ENCODE peak calls at places on chromosome 22, in five cellular contexts. K, F, M, Q and S are unnamed samples.

GRCh38 chr22:43201486-43202219 is 14.7 kb upstream of the TTLL12 start:
- DNase-seq in Q (no peak), F (no peak), M (no peak), K (no peak), S (no peak)

GRCh38 chr22:23365961-23366360 is 185.7 kb downstream of the BCR start:
- DNase-seq in F (no peak), K (no peak), M (no peak), Q (no peak), S (no peak)

GRCh38 chr22:43862074-43862881 is at the start of gene SULT4A1:
- DNase-seq in M (peak; percentile 73), F (peak; percentile 46), K (peak; percentile 54), Q (peak; percentile 49), S (peak; percentile 2)

GRCh38 chr22:22979121-22979724 is 91.1 kb upstream of the GNAZ start:
- DNase-seq in K (no peak), Q (no peak), M (no peak), F (no peak), S (no peak)

GRCh38 chr22:23261900-23262450 is 81.7 kb downstream of the BCR start:
- DNase-seq in F (no peak), K (no peak), Q (peak; percentile 64), M (no peak), S (no peak)

GRCh38 chr22:50576070-50576469 is 2.2 kb downstream of the CPT1B start:
- DNase-seq in F (no peak), K (peak; percentile 44), M (no peak), Q (peak; percentile 76), S (peak; percentile 32)

GRCh38 chr22:49657275-49657973 is 170.2 kb downstream of the BRD1 start:
- DNase-seq in K (no peak), F (no peak), M (no peak), Q (peak; percentile 23), S (no peak)

GRCh38 chr22:20885557-20886323 is 26.9 kb downstream of the SNAP29 start:
- DNase-seq in M (peak; percentile 90), Q (peak; percentile 95), F (peak; percentile 54), K (peak; percentile 82), S (peak; percentile 89)

GRCh38 chr22:24505337-24505736 is 10.2 kb downstream of the UPB1 start:
- DNase-seq in F (no peak), M (no peak), Q (no peak), K (no peak), S (no peak)

GRCh38 chr22:43658823-43659222 is 153.3 kb downstream of the EFCAB6 start:
- DNase-seq in Q (peak; percentile 52), M (peak; percentile 56), F (no peak), K (no peak), S (no peak)

GRCh38 chr22:26592368-26593015 is 2.6 kb upstream of the TPST2 start:
- DNase-seq in K (no peak), M (no peak), F (no peak), Q (no peak), S (no peak)

GRCh38 chr22:49305215-49305965 is 522.3 kb downstream of the BRD1 start:
- DNase-seq in M (peak; percentile 100), Q (peak; percentile 72), F (peak; percentile 78), K (no peak), S (no peak)

GRCh38 chr22:44807915-44808690 is 55.7 kb downstream of the ARHGAP8 start:
- DNase-seq in Q (peak; percentile 69), F (no peak), M (peak; percentile 80), K (no peak), S (no peak)

GRCh38 chr22:43226368-43226979 is 39.5 kb upstream of the TTLL12 start:
- DNase-seq in K (peak; percentile 22), F (peak; percentile 37), M (peak; percentile 71), Q (peak; percentile 89), S (peak; percentile 56)

GRCh38 chr22:44669725-44670027 is 32.3 kb upstream of the PRR5 start:
- DNase-seq in K (peak; percentile 37), Q (peak; percentile 46), F (no peak), M (peak; percentile 70), S (peak; percentile 42)

GRCh38 chr22:32847067-32847491 is 45.6 kb downstream of the TIMP3 start:
- DNase-seq in Q (no peak), M (no peak), K (no peak), F (no peak), S (no peak)

GRCh38 chr22:25067851-25068421 is 115.4 kb downstream of the KIAA1671 start:
- DNase-seq in F (no peak), K (no peak), Q (no peak), M (no peak), S (no peak)

GRCh38 chr22:23242473-23243001 is 62.2 kb downstream of the BCR start:
- DNase-seq in F (peak; percentile 62), K (peak; percentile 46), M (peak; percentile 82), Q (peak; percentile 99), S (peak; percentile 52)

GRCh38 chr22:50705219-50705691 is 32.6 kb downstream of the SHANK3 start:
- DNase-seq in Q (peak; percentile 95), F (peak; percentile 93), K (peak; percentile 70), M (peak; percentile 87), S (peak; percentile 85)

GRCh38 chr22:43667658-43668057 is 144.4 kb downstream of the EFCAB6 start:
- DNase-seq in F (no peak), Q (no peak), K (no peak), M (no peak), S (no peak)

GRCh38 chr22:31586137-31586920 is 75.7 kb downstream of the PISD start:
- DNase-seq in M (no peak), Q (no peak), F (no peak), K (peak; percentile 87), S (peak; percentile 94)

GRCh38 chr22:26711205-26711958 is 54.0 kb downstream of the MIAT start:
- DNase-seq in M (no peak), Q (no peak), K (peak; percentile 62), F (no peak), S (peak; percentile 84)

GRCh38 chr22:45478108-45478771 is 24.4 kb upstream of the FBLN1 start:
- DNase-seq in Q (no peak), M (no peak), F (no peak), K (peak; percentile 96), S (peak; percentile 84)

GRCh38 chr22:24305260-24305692 is 34.6 kb downstream of the SPECC1L start:
- DNase-seq in Q (no peak), K (peak; percentile 4), M (no peak), F (no peak), S (no peak)

GRCh38 chr22:30922151-30922611 is 46.4 kb downstream of the MORC2 start:
- DNase-seq in K (peak; percentile 27), M (no peak), Q (no peak), F (no peak), S (no peak)

GRCh38 chr22:24432059-24432853 is 4.9 kb downstream of the ADORA2A start:
- DNase-seq in F (no peak), Q (no peak), K (peak; percentile 16), M (no peak), S (no peak)

DNA sequence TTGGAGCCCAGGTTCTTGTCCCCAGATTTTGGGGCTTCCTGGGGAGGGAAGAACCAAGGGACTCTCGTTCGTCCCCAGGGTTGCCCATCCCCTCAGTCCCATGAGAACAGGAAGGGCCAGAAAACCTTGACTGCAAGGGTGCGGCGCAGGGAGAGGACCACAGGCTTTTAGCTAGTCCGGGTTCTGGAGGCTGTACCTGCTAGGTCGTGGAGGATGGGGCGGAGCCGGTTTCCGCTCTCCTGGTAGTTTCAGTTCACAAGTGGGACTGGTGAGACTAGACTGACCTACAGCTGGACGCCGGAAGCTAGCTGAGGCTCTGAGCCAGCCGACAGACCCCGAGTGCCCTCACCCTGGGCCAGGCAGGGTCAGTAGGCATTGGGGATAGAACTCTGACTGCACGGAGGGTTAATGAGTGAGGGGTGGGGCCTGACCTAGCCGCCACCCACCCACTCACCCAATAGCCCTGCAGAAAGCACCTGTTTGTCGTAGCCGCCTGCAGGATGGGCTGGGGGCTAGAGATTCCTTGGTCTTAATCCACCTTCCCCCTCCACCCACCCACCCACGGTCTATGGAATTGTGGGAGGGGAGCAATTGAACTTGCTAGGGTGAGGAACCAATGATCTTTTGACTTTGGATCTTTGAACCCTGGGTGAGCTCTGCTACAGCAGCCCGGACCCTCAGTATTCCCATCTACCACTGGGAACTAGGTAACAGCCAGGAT is 1.5 kb downstream of the MAFF start:
- DNase-seq in Q (peak; percentile 48), M (peak; percentile 73), K (peak; percentile 53), F (no peak), S (peak; percentile 56)
- H3K18ac ChIP-seq in Q (no peak overlapping the region), M (peak overlapping the region; percentile 48), K (peak overlapping the region; percentile 69), F (peak overlapping the region; percentile 96), S (peak overlapping the region; percentile 95)

GRCh38 chr22:40719599-40719998 is 40.3 kb downstream of the MCHR1 start:
- DNase-seq in M (no peak), K (no peak), F (no peak), Q (no peak), S (no peak)
- H3K79me1 ChIP-seq in M (no peaks in the 10 kb centered on the region), K (no peaks in the 10 kb centered on the region), F (no peaks in the 10 kb centered on the region), Q (no peaks in the 10 kb centered on the region), S (no peaks in the 10 kb centered on the region)

GRCh38 chr22:41564563-41564962 is 3.8 kb downstream of the CSDC2 start:
- DNase-seq in M (no peak), K (peak; percentile 46), F (no peak), Q (no peak), S (peak; percentile 40)

GRCh38 chr22:41563051-41563711 is 2.4 kb downstream of the CSDC2 start:
- DNase-seq in K (peak; percentile 85), Q (peak; percentile 84), F (no peak), M (no peak), S (peak; percentile 88)

GRCh38 chr22:41561335-41561734 is 525 bp downstream of the CSDC2 start:
- DNase-seq in Q (peak; percentile 62), F (no peak), K (no peak), M (peak; percentile 57), S (no peak)

GRCh38 chr22:41561788-41562187 is 978 bp downstream of the CSDC2 start:
- DNase-seq in F (no peak), M (no peak), Q (no peak), K (no peak), S (no peak)

DNA sequence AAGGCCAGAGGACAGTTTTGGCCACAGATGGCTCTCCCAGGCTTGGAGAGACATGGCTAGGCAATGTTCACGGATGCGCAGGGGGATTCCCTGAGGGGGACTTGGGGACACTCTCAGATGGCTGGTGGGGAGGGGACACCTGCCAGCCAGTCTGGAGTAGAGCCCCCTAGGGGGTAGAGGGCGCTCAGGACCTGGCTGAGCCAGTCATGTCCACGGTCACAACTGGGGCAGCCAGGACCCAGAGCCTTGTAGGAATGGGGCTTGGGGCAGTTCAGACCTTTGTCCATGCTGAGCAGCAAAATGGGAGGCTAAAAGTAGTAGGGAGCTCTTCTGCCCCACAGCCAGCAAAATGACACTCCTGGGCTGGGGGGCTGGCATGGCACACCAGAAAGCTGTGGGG is 1.7 kb downstream of the CSDC2 start:
- DNase-seq in F (no peak), K (no peak), Q (no peak), M (no peak), S (no peak)
- H3K18ac ChIP-seq in F (peak overlapping the region; percentile 7), K (peak overlapping the region; percentile 69), Q (peak overlapping the region; percentile 16), M (no peak overlapping the region), S (peak overlapping the region; percentile 92)

DNA sequence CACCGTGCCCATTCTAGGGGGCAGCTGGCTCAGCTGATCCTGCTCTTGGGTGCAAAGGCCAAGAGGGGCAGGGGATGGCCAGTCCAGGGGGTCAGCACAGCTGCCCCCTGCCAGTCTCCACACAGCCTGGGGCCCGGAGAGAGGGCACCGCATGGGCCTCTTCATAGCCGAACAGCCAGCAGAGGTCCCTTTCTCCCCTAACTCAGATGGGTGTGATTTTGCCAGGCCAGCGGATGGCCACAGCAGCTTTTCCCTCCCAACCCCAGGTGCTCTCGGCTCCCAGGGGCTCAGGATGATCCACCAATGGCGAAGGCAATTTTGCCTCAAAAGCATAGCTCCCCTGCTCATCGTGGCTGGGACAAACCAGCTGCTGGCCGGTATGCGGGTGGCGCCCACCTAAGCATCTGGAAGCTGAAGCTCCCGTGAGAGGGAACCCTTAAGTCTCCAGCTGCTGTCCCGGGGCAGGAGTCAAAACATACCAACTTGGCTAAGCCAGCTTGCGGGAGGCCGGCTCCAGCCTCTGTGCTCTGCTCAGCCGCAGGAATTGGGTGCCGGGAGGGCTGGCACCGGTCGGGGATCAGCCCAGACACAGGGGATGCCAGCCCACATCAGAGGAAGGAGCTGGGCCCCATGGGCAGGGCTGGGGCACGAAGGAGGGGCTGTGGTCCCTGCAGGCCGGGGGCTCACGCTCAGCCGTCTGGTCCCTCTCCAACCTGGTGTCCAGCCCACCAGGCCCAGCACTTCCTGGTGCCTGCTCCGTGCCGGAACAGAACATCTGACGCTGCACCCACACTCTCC is 30.5 kb upstream of the GNB1L start:
- DNase-seq in F (no peak), K (no peak), M (no peak), Q (no peak), S (no peak)
- H3K79me1 ChIP-seq in F (no peaks in the 10 kb centered on the region), K (peaks cover 7% of the 10 kb centered on the region), M (no peaks in the 10 kb centered on the region), Q (peaks cover under 1% of the 10 kb centered on the region), S (no peaks in the 10 kb centered on the region)